ENCODE peak calls at places on chromosomes 12 and 14, in four cellular contexts. W is HCT116, L is H9, D is psoas muscle. R is an unnamed sample. For H3K4me1 and H3K9me3, the result is how much of the 10 kb centered on the place peaks cover.

GRCh38 chr14:66281036-66281776 is 205.0 kb upstream of the CCDC196 start:
- DNase-seq in D (peak), W (no peak), L (no peak), R (peak)

GRCh38 chr14:73452341-73453191 is 5.8 kb downstream of the NUMB start:
- DNase-seq in D (no peak), W (no peak), L (no peak), R (no peak)

GRCh38 chr14:106436310-106436905 is 910.0 kb downstream of the TMEM121 start:
- DNase-seq in L (no peak), W (no peak), D (no peak), R (peak)

GRCh38 chr12:120199595-120200306 is 1.2 kb downstream of the RPLP0 start:
- DNase-seq in W (no peak), D (peak), L (no peak), R (no peak)

GRCh38 chr12:122031342-122032216 is 9.9 kb downstream of the BCL7A start:
- DNase-seq in L (peak), W (no peak), D (peak), R (peak)

GRCh38 chr14:101791919-101792572 is 30.5 kb downstream of the PPP2R5C start:
- DNase-seq in L (no peak), D (no peak), W (no peak), R (no peak)

GRCh38 chr14:70771781-70772212 is 37.5 kb downstream of the MAP3K9 start:
- DNase-seq in D (no peak), W (no peak), L (peak), R (no peak)

GRCh38 chr14:75126121-75126544 is 715 bp downstream of the NEK9 start:
- DNase-seq in W (no peak), D (no peak), L (no peak), R (no peak)

GRCh38 chr12:78963439-78964222 is 99.1 kb downstream of the SYT1 start:
- DNase-seq in D (no peak), L (no peak), W (peak), R (no peak)

GRCh38 chr14:22280497-22281321 is 308.3 kb downstream of the DAD1 start:
- DNase-seq in D (no peak), W (no peak), L (no peak), R (no peak)

GRCh38 chr12:109783965-109784244 is 49.3 kb downstream of the TRPV4 start:
- DNase-seq in D (no peak), W (no peak), L (no peak), R (no peak)

DNA sequence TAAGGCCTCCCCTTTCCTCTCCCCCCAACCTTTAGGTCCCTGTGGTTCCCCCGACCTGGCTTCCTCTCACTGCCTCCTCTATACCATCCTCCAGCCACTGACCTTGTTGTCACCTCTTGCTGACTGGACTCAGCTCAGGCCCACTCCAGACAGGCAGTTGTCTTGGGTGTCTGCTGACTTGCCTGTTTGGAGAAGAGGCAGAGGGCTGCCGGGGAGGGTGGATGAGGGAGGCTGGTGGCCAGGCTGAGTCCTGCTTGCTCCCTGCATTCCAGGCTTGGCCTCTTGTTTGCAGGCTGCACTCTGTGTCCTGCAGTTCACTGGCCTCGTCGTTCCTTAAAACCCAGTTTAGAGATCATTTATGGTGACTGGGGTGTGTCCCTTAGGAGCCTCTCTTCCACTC is 31.0 kb upstream of the RD3L start:
- DNase-seq in L (no peak), D (no peak), W (no peak), R (no peak)
- H3K4me1 ChIP-seq in L (under half), D (under half), W (under half), R (under half)

DNA sequence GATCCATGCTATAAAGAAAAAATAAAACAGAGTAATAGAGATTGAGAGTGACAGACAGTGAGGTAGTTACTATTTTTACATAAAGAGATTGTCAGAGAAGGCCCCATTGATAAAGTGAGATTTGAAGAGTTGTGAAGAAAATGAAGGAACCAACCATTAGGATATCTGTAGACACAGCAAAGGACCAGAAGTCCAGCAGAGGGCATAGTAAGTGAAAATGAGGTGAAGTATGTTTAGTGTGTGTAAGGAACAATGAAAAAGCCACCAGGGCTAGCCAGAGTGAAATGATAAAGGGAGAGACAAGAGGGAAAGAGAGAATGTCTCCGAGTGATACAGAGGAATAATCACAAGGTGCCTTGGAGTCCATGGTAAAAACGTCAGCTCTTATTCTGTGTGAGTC is 411.0 kb downstream of the NELL2 start:
- DNase-seq in L (no peak), W (peak), D (no peak), R (no peak)
- TF ChIP-seq CTCF in L (peak), W (peak), D (no peak), R (no peak)

GRCh38 chr14:104221636-104222375 is 83.4 kb downstream of the KIF26A start:
- DNase-seq in L (no peak), D (peak), W (no peak), R (no peak)
- H3K9me3 ChIP-seq in L (under half), D (under half), W (under half), R (under half)

GRCh38 chr12:11821386-11821785 is 171.9 kb downstream of the ETV6 start:
- DNase-seq in L (no peak), W (no peak), D (no peak), R (no peak)

GRCh38 chr12:11823043-11823442 is 173.6 kb downstream of the ETV6 start:
- DNase-seq in W (no peak), L (no peak), D (no peak), R (no peak)

GRCh38 chr12:11823593-11823992 is 174.1 kb downstream of the ETV6 start:
- DNase-seq in D (no peak), L (no peak), W (no peak), R (no peak)

GRCh38 chr12:11820476-11820875 is 171.0 kb downstream of the ETV6 start:
- DNase-seq in D (no peak), W (no peak), L (no peak), R (no peak)

DNA sequence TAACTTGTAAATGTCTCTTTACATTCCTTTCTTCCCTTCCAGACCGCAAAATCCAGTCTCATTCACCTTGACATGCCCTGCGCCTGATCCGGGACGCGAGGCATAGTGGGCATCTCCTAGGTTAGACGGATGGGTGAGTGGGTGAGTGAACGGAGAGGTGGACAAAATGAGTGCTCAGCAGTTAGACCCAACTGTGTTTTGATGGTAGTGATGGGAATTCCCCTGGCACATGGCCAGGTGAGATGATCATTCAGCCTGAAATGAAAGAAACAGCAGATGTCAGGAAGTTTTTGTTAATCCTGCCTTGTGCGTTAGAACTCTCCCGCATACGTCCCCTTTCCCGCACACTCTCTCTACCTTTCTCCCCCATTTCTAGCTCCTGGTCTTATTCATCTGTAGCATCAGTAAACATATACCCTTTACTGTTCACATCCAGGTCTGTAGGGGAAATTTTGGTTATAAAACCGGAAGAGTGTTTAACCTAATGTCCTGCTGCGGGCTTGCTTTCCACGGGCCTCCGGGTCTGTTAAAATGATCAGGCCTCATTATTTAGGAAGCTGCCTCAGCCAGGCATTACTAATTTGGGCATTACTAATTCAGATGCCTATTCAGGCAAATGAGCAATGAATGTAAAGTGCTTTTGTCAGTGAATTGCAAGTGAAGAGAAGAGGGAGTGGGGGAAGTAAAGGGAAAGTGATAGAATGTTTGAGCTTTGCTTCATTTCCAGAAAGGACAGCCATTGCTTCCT is 172.8 kb downstream of the ETV6 start:
- DNase-seq in D (no peak), L (no peak), W (no peak), R (no peak)
- H3K4me1 ChIP-seq in D (under half), L (under half), W (under half), R (under half)

DNA sequence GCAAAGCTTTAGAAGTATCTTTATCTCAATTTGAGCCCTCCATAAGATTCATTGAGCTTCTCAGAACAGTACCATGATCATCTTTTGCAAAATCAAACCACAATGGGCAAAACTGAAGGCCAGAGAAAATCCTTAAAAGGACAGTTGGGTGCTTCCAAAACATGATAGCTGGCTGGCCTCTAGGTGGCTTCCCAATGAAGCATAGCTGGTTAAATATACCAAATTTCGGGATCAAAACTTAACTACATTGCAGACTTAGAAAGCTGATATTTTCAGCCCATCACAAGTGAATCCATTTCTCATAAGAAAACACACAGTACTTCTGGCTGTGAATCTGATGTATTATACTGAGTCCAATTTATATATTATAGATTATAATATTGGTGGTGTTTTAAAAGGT is 15.3 kb upstream of the PIK3C2G start:
- DNase-seq in D (no peak), L (no peak), W (no peak), R (no peak)
- TF ChIP-seq CTCF in D (no peak), L (peak), W (peak), R (no peak)

GRCh38 chr12:133217219-133217618 is 18.5 kb downstream of the ANHX start:
- DNase-seq in D (no peak), L (no peak), W (no peak), R (no peak)

GRCh38 chr12:133220521-133220920 is 15.2 kb downstream of the ANHX start:
- DNase-seq in L (no peak), D (no peak), W (no peak), R (no peak)

GRCh38 chr12:133221241-133221640 is 14.4 kb downstream of the ANHX start:
- DNase-seq in D (no peak), W (no peak), L (no peak), R (no peak)

DNA sequence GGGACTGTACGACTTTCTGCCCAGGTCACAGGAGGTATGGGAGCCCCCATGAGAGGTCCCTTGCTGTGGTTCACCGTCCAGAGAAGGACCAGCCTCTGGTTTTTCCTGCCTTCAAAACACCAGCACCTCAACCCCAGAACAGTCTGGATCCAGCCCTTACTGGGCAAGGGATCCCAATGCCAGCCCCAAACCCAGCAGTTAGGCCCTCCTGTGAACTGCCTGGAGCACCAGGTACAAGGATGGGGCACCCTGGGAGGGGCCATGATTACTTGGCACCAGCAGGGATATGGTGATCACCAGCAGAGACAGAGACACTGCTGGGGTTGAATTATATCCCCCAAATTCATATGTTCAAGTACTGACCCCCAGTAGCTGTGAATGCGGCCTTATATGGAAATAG is 20.0 kb downstream of the ANHX start:
- DNase-seq in W (no peak), L (no peak), D (no peak), R (no peak)
- H3K9me3 ChIP-seq in W (under half), L (half or more), D (half or more), R (under half)

DNA sequence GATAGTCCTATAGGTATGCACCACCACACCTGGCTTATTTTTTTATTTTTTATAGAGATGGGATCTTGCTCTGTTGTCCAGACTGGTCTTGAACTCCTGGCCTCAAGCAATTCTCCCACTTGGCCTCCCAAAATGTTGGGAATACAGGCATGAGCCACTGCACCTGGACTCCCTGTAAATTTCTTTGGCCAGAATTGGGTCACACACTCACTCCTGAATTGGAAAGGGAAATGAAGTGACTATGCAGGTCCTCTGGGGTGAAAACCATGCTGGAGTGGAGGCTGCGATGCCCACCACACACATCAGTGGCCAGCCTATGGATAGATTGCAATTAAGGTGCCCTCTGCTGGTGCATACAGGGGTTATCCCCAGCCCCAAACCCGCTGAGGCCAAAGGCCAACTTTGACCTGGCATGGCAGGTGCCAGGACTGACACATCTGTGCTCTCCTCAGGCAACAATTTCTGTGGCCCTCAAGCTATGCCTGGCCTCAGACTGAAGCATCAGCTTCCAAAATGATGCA is 125.6 kb downstream of the SLC38A6 start:
- DNase-seq in W (no peak), D (no peak), L (peak), R (no peak)
- H3K4me1 ChIP-seq in W (under half), D (half or more), L (under half), R (under half)

GRCh38 chr14:91152499-91152898 is 38.6 kb downstream of the DGLUCY start:
- DNase-seq in L (no peak), W (no peak), D (no peak), R (no peak)

GRCh38 chr14:91153360-91153759 is 39.5 kb downstream of the DGLUCY start:
- DNase-seq in D (no peak), L (no peak), W (no peak), R (peak)

GRCh38 chr14:91158091-91158790 is 44.4 kb downstream of the DGLUCY start:
- DNase-seq in L (no peak), W (no peak), D (peak), R (no peak)

GRCh38 chr14:91155626-91156089 is 41.8 kb downstream of the DGLUCY start:
- DNase-seq in L (no peak), D (no peak), W (no peak), R (peak)

DNA sequence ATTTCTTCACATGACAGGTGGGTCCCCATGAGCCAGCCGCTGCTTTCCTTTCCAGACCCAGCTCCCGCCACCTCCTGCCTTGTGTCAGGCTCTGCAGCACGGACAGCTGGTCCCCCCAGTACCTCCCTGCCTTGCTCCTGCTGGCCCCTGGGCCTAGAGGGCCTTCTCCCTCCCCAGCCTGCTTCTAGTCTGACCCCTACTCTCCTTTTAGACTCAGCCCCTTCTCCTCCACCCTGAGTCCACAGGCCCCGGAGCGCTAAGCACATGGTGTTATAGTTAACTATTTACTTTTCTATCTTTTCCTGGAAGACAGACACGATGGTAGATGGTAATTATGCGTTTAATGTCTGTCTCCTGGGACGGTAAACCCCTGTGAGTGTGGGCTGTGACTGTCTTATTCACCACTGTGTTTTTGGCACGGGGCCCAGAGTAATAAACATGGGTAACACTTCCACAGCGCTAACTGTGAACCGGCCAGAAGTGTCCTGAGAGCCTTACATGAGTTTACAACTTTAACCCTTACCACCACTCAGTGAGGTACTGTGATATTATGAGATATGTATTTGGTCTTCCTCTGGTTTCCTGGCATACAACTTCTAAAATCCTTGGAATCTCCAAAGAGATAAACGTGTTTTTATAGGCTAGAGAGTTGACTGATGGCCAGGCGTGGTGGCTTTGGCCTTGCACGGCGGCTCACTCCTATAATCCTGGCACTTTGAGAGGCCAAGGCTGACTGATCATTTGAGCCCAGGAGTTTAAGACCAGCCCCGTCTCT is 41.2 kb downstream of the DGLUCY start:
- DNase-seq in W (peak), D (peak), L (no peak), R (peak)
- TF ChIP-seq CTCF in W (no peak), D (no peak), L (no peak), R (no peak)

GRCh38 chr14:30874120-30874998 is at the start of gene COCH:
- DNase-seq in W (peak), L (peak), D (peak), R (peak)
- H3K9me3 ChIP-seq in W (under half), L (under half), D (under half), R (under half)

DNA sequence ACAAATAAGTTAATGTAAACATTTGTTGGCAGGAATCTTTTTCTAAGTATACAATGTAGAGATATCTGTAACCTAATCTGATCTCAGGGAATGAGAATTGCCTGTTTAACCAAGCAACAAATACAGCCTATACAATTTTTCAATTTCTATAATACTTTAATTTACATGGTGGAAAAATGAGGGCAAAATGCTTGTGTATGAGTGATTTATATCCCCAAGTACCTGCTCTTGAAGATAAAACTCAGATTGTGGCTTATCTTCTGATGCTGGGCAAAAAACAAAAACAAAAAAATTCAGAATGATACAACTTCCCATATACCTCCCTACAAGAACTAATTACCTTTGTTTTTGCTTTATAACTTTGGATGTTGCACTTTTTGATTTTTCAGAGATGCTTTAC is 2.2 kb downstream of the CNOT2 start:
- DNase-seq in W (no peak), D (no peak), L (no peak), R (no peak)
- H3K4me1 ChIP-seq in W (under half), D (half or more), L (under half), R (under half)